ENCODE peak calls at places on chromosomes 3 and 15, in four cellular contexts. E is CD4-positive, alpha-beta T cell; Q is amygdala; Y is iPS-NIHi11. N is an unnamed sample.

GRCh38 chr3:69890094-69890493 is 109.4 kb upstream of the SAMMSON start:
- DNase-seq in E (no peak), Q (no peak), Y (no peak), N (no peak)

GRCh38 chr3:187223799-187224198 is 26.5 kb downstream of the RTP1 start:
- DNase-seq in E (no peak), Q (no peak), Y (no peak), N (no peak)

GRCh38 chr3:66036586-66037061 is 2.1 kb downstream of the MAGI1 start:
- DNase-seq in E (no peak), Q (no peak), Y (peak; percentile 41), N (peak; percentile 61)

GRCh38 chr3:167106456-167106855 is 273.6 kb downstream of the ZBBX start:
- DNase-seq in E (no peak), Q (no peak), Y (no peak), N (no peak)

GRCh38 chr3:179016979-179017670 is 54.5 kb downstream of the ZMAT3 start:
- DNase-seq in E (no peak), Q (no peak), Y (no peak), N (no peak)

GRCh38 chr3:101484805-101485620 is 28.0 kb downstream of the SENP7 start:
- DNase-seq in E (no peak), Q (no peak), Y (no peak), N (no peak)

GRCh38 chr15:52379395-52380111 is 83.9 kb upstream of the MYO5C start:
- DNase-seq in E (no peak), Q (no peak), Y (no peak), N (no peak)

GRCh38 chr3:33030246-33030645 is 66.7 kb downstream of the GLB1 start:
- DNase-seq in E (no peak), Q (no peak), Y (no peak), N (no peak)

GRCh38 chr15:88661041-88661765 is 22.4 kb downstream of the ISG20 start:
- DNase-seq in E (no peak), Q (no peak), Y (no peak), N (no peak)

GRCh38 chr15:73295630-73296286 is 73.0 kb downstream of the HCN4 start:
- DNase-seq in E (no peak), Q (no peak), Y (no peak), N (no peak)

GRCh38 chr3:43895573-43895972 is 204.8 kb downstream of the ABHD5 start:
- DNase-seq in E (no peak), Q (no peak), Y (no peak), N (no peak)

GRCh38 chr15:80942746-80943565 is 46.7 kb downstream of the MESD start:
- DNase-seq in E (no peak), Q (no peak), Y (no peak), N (no peak)

GRCh38 chr15:68151277-68151676 is 53.9 kb downstream of the CALML4 start:
- DNase-seq in E (no peak), Q (no peak), Y (no peak), N (no peak)

GRCh38 chr3:183591881-183592521 is 36.5 kb upstream of the KLHL6 start:
- DNase-seq in E (no peak), Q (no peak), Y (peak; percentile 45), N (no peak)

GRCh38 chr3:46574263-46574662 is 8.2 kb upstream of the LRRC2 start:
- DNase-seq in E (no peak), Q (no peak), Y (peak; percentile 61), N (peak; percentile 40)